ENCODE peak calls at places on chromosomes 13 and 19, in seven cellular contexts. E, P, Y, X, Q, T and W are unnamed samples.

GRCh38 chr13:91211548-91211947 is 135.9 kb upstream of the MIR17HG start:
- DNase-seq in E (no peak), T (no peak), Y (no peak), X (no peak), P (no peak), Q (no peak), W (no peak)

GRCh38 chr13:102374233-102374632 is 27.6 kb downstream of the FGF14 start:
- DNase-seq in X (no peak), P (no peak), E (no peak), T (no peak), Y (no peak), Q (no peak), W (no peak)

GRCh38 chr13:65613004-65613403 is 1617.1 kb downstream of the PCDH9 start:
- DNase-seq in Y (peak), X (no peak), P (no peak), E (peak), Q (no peak), T (no peak), W (no peak)

GRCh38 chr13:40116008-40116407 is 460.5 kb downstream of the COG6 start:
- DNase-seq in Q (peak), X (no peak), Y (peak), E (peak), T (peak), P (no peak), W (no peak)

GRCh38 chr19:43707158-43707712 is 8.6 kb upstream of the IRGC start:
- DNase-seq in E (peak), Y (no peak), T (no peak), X (no peak), P (no peak), Q (no peak), W (no peak)

GRCh38 chr19:23817519-23817918 is 58.8 kb upstream of the ZNF681 start:
- DNase-seq in P (peak), Y (peak), T (no peak), Q (peak), X (no peak), E (peak), W (no peak)

GRCh38 chr13:54627973-54628372 is 1599.4 kb downstream of the OLFM4 start:
- DNase-seq in Y (no peak), P (no peak), Q (no peak), X (no peak), E (no peak), T (no peak), W (no peak)

GRCh38 chr13:74203576-74203975 is 69.4 kb upstream of the KLF12 start:
- DNase-seq in E (no peak), Q (no peak), T (no peak), P (no peak), X (no peak), Y (no peak), W (no peak)

GRCh38 chr13:84607614-84608013 is 725.3 kb upstream of the SLITRK1 start:
- DNase-seq in X (no peak), Q (no peak), T (no peak), Y (no peak), P (no peak), E (no peak), W (peak)

GRCh38 chr13:106917673-106918652 is 350.0 kb upstream of the ARGLU1 start:
- DNase-seq in X (peak), P (peak), E (no peak), Q (peak), T (no peak), Y (peak), W (peak)

GRCh38 chr13:30078059-30078458 is 227.6 kb upstream of the UBL3 start:
- DNase-seq in T (no peak), X (no peak), Y (no peak), P (no peak), E (no peak), Q (no peak), W (no peak)

GRCh38 chr13:107124129-107124718 is 556.3 kb upstream of the ARGLU1 start:
- DNase-seq in Y (no peak), E (peak), P (peak), Q (no peak), X (no peak), T (no peak), W (no peak)

GRCh38 chr19:50263176-50263575 is 59.8 kb downstream of the MYH14 start:
- DNase-seq in X (no peak), T (no peak), E (no peak), Q (no peak), Y (no peak), P (no peak), W (no peak)

GRCh38 chr13:41188584-41188983 is 5.8 kb downstream of the KBTBD7 start:
- DNase-seq in T (no peak), Y (no peak), E (no peak), Q (no peak), X (no peak), P (no peak), W (no peak)

GRCh38 chr19:34675250-34675649 is 1.7 kb downstream of the SCGB2B2 start:
- DNase-seq in X (no peak), Y (no peak), E (no peak), Q (no peak), P (no peak), T (no peak), W (no peak)

GRCh38 chr19:33665776-33666175 is 44.0 kb downstream of the CHST8 start:
- DNase-seq in Y (no peak), E (no peak), P (no peak), Q (no peak), T (no peak), X (no peak), W (no peak)

GRCh38 chr13:36026556-36026955 is 104.6 kb downstream of the DCLK1 start:
- DNase-seq in Y (no peak), P (no peak), Q (no peak), X (no peak), T (no peak), E (no peak), W (no peak)

GRCh38 chr13:109610517-109610916 is 175.9 kb downstream of the IRS2 start:
- DNase-seq in P (peak), E (no peak), X (peak), Q (peak), Y (peak), T (no peak), W (no peak)

GRCh38 chr19:10252707-10253106 is 693 bp downstream of the MRPL4 start:
- DNase-seq in Q (no peak), X (no peak), Y (no peak), E (no peak), T (no peak), P (no peak), W (no peak)

GRCh38 chr19:32206065-32206464 is 139.3 kb upstream of the ZNF507 start:
- DNase-seq in T (no peak), E (no peak), Q (no peak), P (no peak), X (no peak), Y (no peak), W (no peak)

GRCh38 chr13:90099847-90100246 is 1247.6 kb upstream of the MIR17HG start:
- DNase-seq in E (no peak), X (no peak), Y (no peak), Q (no peak), P (no peak), T (no peak), W (no peak)

GRCh38 chr13:35810286-35810685 is 320.9 kb downstream of the DCLK1 start:
- DNase-seq in T (no peak), X (no peak), Y (no peak), Q (no peak), P (peak), E (no peak), W (no peak)

GRCh38 chr13:114118763-114119123 is 13.7 kb downstream of the RASA3 start:
- DNase-seq in X (no peak), P (peak), T (no peak), Y (no peak), Q (no peak), E (no peak), W (no peak)

GRCh38 chr13:21973437-21974125 is 302.7 kb downstream of the FGF9 start:
- DNase-seq in T (no peak), X (no peak), Y (no peak), E (no peak), Q (no peak), P (no peak), W (no peak)

GRCh38 chr19:16301999-16302694 is 22.5 kb upstream of the KLF2 start:
- DNase-seq in T (no peak), Y (peak), E (no peak), Q (no peak), X (no peak), P (no peak), W (no peak)

GRCh38 chr13:43937839-43938238 is 58.1 kb downstream of the LACC1 start:
- DNase-seq in E (no peak), Q (no peak), T (no peak), P (no peak), X (no peak), Y (no peak), W (no peak)

GRCh38 chr19:46932346-46932745 is 71.5 kb downstream of the ARHGAP35 start:
- DNase-seq in P (no peak), Q (no peak), Y (no peak), E (no peak), X (no peak), T (no peak), W (no peak)

GRCh38 chr19:47573076-47574026 is at the start of gene ZNF541:
- DNase-seq in E (no peak), X (no peak), T (no peak), Q (peak), P (peak), Y (no peak), W (peak)

GRCh38 chr13:80338781-80339577 is 1.9 kb downstream of the SPRY2 start:
- DNase-seq in T (no peak), X (no peak), E (peak), Q (peak), Y (no peak), P (peak), W (no peak)

GRCh38 chr19:48393559-48394330 is at the start of gene GRIN2D:
- DNase-seq in T (no peak), E (no peak), P (peak), Y (no peak), Q (peak), X (no peak), W (no peak)

GRCh38 chr19:13850910-13851753 is 25.8 kb upstream of the NANOS3 start:
- DNase-seq in Q (peak), E (peak), T (no peak), P (peak), Y (peak), X (no peak), W (no peak)

GRCh38 chr13:42875448-42876269 is 94.3 kb downstream of the FAM216B start:
- DNase-seq in Y (no peak), X (peak), E (no peak), Q (no peak), T (no peak), P (peak), W (no peak)

GRCh38 chr19:19956431-19957075 is 55.8 kb downstream of the ZNF93 start:
- DNase-seq in E (no peak), X (peak), P (no peak), Y (no peak), Q (peak), T (no peak), W (peak)

GRCh38 chr13:111474136-111475002 is 153.9 kb downstream of the TEX29 start:
- DNase-seq in Y (peak), T (no peak), P (peak), E (peak), Q (peak), X (peak), W (peak)

DNA sequence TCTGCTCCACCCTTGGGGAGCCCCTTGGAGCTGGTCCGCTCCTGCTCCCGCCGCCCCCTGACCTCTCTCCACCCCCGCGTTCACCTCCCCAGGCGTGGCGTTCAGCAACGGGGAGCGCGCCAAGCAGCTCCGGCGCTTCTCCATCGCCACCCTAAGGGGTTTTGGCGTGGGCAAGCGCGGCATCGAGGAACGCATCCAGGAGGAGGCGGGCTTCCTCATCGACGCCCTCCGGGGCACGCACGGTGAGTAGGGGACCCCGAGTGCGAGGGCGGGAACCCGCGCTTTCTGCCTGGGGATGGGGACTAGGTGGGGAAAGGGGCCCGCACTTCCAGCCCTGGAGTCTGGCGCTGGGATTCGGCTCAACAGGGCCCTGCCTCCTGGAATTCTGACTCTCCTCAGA is 1.7 kb downstream of the CYP2A13 start:
- DNase-seq in E (no peak), Y (no peak), P (no peak), X (peak), T (no peak), Q (no peak), W (no peak)
- TF ChIP-seq JUND in E (no peak), Y (no peak), P (no peak), X (no peak), T (no peak), Q (no peak), W (no peak)

GRCh38 chr19:7885818-7886217 is 2.5 kb upstream of the LRRC8E start:
- DNase-seq in E (no peak), Q (no peak), T (no peak), X (no peak), Y (no peak), P (no peak), W (no peak)

GRCh38 chr19:7883796-7884570 is 4.3 kb upstream of the LRRC8E start:
- DNase-seq in E (no peak), Y (no peak), Q (no peak), T (no peak), P (no peak), X (no peak), W (no peak)

GRCh38 chr19:7887408-7888144 is 734 bp upstream of the LRRC8E start:
- DNase-seq in E (no peak), P (no peak), X (no peak), Y (no peak), Q (no peak), T (no peak), W (no peak)

GRCh38 chr19:7888826-7889217 is 512 bp downstream of the LRRC8E start:
- DNase-seq in Y (no peak), E (no peak), Q (no peak), T (no peak), P (no peak), X (no peak), W (no peak)

GRCh38 chr19:7888145-7888825 is at the start of gene LRRC8E:
- DNase-seq in Q (peak), T (no peak), Y (no peak), X (no peak), P (peak), E (peak), W (peak)
- TF ChIP-seq JUND in Q (peak), T (no peak), Y (no peak), X (peak), P (no peak), E (no peak), W (no peak)

GRCh38 chr13:97185751-97186150 is 36.4 kb upstream of the MBNL2 start:
- DNase-seq in E (no peak), T (no peak), X (no peak), Y (no peak), Q (no peak), P (no peak), W (no peak)

GRCh38 chr13:97185291-97185690 is 36.8 kb upstream of the MBNL2 start:
- DNase-seq in Y (no peak), X (no peak), E (no peak), P (no peak), T (no peak), Q (no peak), W (no peak)

GRCh38 chr13:97188207-97188606 is 33.9 kb upstream of the MBNL2 start:
- DNase-seq in X (no peak), Y (no peak), P (no peak), Q (no peak), E (no peak), T (no peak), W (no peak)

GRCh38 chr13:97179501-97179900 is 42.6 kb upstream of the MBNL2 start:
- DNase-seq in P (no peak), Y (no peak), X (no peak), Q (no peak), E (no peak), T (no peak), W (peak)

GRCh38 chr13:97182065-97182890 is 39.9 kb upstream of the MBNL2 start:
- DNase-seq in Y (no peak), T (no peak), E (no peak), Q (no peak), X (no peak), P (no peak), W (no peak)
- TF ChIP-seq JUND in Y (no peak), T (no peak), E (no peak), Q (no peak), X (no peak), P (no peak), W (no peak)

DNA sequence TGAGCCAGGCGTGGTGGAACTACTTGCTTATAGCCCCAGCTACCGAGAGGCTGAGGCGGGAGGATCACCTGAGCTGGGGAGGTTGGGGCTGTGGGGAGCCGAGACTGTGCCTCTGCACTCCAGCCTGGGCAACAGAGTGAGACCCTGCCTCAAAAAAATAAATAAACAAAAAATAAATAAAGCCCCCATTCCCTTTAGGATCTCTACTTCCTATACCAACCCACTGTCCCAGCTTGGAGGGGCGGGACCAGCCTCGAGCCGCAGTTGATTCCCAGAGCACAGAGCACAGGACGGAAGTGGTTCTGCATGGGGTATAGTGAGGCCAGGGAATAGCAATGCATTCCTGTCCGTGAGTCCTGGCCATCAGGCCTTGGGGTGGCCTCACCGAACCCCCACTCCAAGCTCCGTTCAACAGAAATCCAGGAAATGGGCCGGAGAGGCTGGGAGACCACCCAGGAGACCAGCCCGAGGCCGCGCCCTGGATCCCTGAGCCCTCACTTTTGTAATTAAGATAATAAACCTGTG is 4.8 kb upstream of the PTBP1 start:
- DNase-seq in P (no peak), X (no peak), Y (no peak), E (no peak), Q (peak), T (no peak), W (no peak)
- TF ChIP-seq JUND in P (no peak), X (no peak), Y (no peak), E (no peak), Q (no peak), T (no peak), W (no peak)

GRCh38 chr19:12843328-12843727 is 5.0 kb downstream of the MAST1 start:
- DNase-seq in E (no peak), P (no peak), T (no peak), X (no peak), Q (no peak), Y (no peak), W (no peak)

GRCh38 chr19:12842511-12842910 is 4.2 kb downstream of the MAST1 start:
- DNase-seq in P (no peak), E (no peak), T (no peak), X (no peak), Y (no peak), Q (no peak), W (no peak)

GRCh38 chr19:12838893-12839656 is 760 bp downstream of the MAST1 start:
- DNase-seq in X (no peak), Q (no peak), E (no peak), T (no peak), P (peak), Y (no peak), W (no peak)

GRCh38 chr19:12840091-12841079 is 2.1 kb downstream of the MAST1 start:
- DNase-seq in E (no peak), X (peak), P (peak), Q (peak), Y (peak), T (no peak), W (peak)

GRCh38 chr19:12841094-12841493 is 2.8 kb downstream of the MAST1 start:
- DNase-seq in T (no peak), Y (no peak), Q (peak), P (peak), X (peak), E (no peak), W (peak)
- TF ChIP-seq JUND in T (no peak), Y (no peak), Q (no peak), P (no peak), X (no peak), E (no peak), W (no peak)

DNA sequence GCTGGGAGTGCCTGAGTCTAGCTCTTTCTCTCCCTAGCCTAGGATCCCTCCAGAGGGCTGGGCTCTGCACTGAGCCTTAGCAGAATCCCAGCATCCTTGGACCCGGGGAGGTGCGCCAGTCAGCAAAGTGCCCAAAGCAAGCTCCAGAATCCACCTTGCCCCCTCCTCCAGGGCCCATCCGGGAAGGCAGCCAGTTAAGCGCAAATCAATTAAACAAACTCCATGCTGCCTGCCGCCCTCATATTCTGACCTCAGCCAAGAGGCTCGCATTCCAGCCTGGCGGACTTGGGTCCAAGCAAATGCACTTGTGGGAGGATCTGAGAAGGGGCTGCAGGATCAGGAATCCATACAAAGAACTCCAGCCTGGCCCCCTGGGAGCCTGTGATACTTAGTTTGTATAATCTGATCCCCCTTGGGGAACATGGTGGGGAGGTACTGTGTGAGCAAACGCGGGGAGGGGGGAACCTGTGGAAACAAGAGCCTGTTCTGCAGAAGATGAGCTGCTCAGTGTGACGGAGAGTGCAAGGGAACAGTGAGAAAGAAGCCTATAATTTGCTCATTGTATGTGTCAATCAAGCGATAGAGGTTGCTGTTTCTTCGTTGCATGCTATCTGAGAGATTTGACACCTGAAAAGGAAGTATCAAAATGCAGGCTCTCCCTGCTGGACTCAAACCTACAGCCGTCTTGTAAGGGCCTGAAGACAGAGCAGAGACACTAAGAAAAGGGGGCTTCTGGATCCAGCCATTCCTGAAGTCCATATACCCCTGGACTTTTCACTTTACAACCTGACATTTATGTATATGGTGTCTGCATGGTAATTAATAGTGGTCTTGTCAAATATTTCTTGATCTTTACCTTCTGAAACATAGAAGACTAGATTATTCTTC is 29.4 kb downstream of the ZNRF4 start:
- DNase-seq in E (peak), Q (no peak), X (no peak), P (peak), Y (no peak), T (no peak), W (no peak)
- TF ChIP-seq JUND in E (no peak), Q (no peak), X (no peak), P (no peak), Y (no peak), T (no peak), W (no peak)

GRCh38 chr19:28293685-28294084 is 919.3 kb downstream of the UQCRFS1 start:
- DNase-seq in T (no peak), E (no peak), P (no peak), Y (no peak), Q (no peak), X (no peak), W (no peak)

GRCh38 chr19:28294395-28294794 is 918.6 kb downstream of the UQCRFS1 start:
- DNase-seq in Q (peak), Y (no peak), X (no peak), E (no peak), T (no peak), P (no peak), W (no peak)

GRCh38 chr19:28297036-28297435 is 915.9 kb downstream of the UQCRFS1 start:
- DNase-seq in Y (no peak), E (no peak), Q (no peak), X (no peak), T (no peak), P (no peak), W (no peak)

GRCh38 chr19:28299649-28300048 is 913.3 kb downstream of the UQCRFS1 start:
- DNase-seq in Q (no peak), X (no peak), T (no peak), P (no peak), E (no peak), Y (no peak), W (no peak)

GRCh38 chr19:28296506-28296905 is 916.4 kb downstream of the UQCRFS1 start:
- DNase-seq in X (no peak), E (no peak), T (no peak), Q (no peak), P (no peak), Y (no peak), W (no peak)
- TF ChIP-seq JUND in X (no peak), E (no peak), T (no peak), Q (no peak), P (no peak), Y (no peak), W (no peak)